ENCODE peak calls at places on chromosomes 5 and 9, in four cellular contexts. One of them, this sample, is unnamed.

GRCh38 chr5:172407241-172407691 is 47.1 kb downstream of the SH3PXD2B start:
- DNase-seq in lower lobe of right lung: no peak
- DNase-seq in GM10248: no peak
- DNase-seq in cardiac fibroblast: peak
- DNase-seq in this sample: peak

GRCh38 chr9:15491950-15492349 is 18.8 kb downstream of the PSIP1 start:
- DNase-seq in lower lobe of right lung: no peak
- DNase-seq in cardiac fibroblast: no peak
- DNase-seq in GM10248: no peak
- DNase-seq in this sample: no peak

GRCh38 chr9:98229620-98230019 is 25.8 kb downstream of the TBC1D2 start:
- DNase-seq in GM10248: no peak
- DNase-seq in lower lobe of right lung: no peak
- DNase-seq in cardiac fibroblast: no peak
- DNase-seq in this sample: peak

GRCh38 chr5:124906339-124907097 is 160.1 kb upstream of the ZNF608 start:
- DNase-seq in lower lobe of right lung: no peak
- DNase-seq in cardiac fibroblast: peak
- DNase-seq in GM10248: no peak
- DNase-seq in this sample: peak

GRCh38 chr9:14671327-14671840 is 21.8 kb downstream of the ZDHHC21 start:
- DNase-seq in cardiac fibroblast: no peak
- DNase-seq in lower lobe of right lung: no peak
- DNase-seq in GM10248: no peak
- DNase-seq in this sample: no peak

GRCh38 chr5:371811-372555 is 50.5 kb downstream of the AHRR start:
- DNase-seq in cardiac fibroblast: peak
- DNase-seq in GM10248: no peak
- DNase-seq in lower lobe of right lung: peak
- DNase-seq in this sample: no peak

GRCh38 chr5:170429014-170429413 is 39.8 kb upstream of the KCNMB1 start:
- DNase-seq in cardiac fibroblast: peak
- DNase-seq in lower lobe of right lung: no peak
- DNase-seq in GM10248: no peak
- DNase-seq in this sample: no peak

GRCh38 chr5:53423724-53424123 is 56.7 kb upstream of the FST start:
- DNase-seq in GM10248: no peak
- DNase-seq in cardiac fibroblast: no peak
- DNase-seq in lower lobe of right lung: no peak
- DNase-seq in this sample: no peak

GRCh38 chr5:160959804-160960203 is 107.8 kb upstream of the ATP10B start:
- DNase-seq in GM10248: no peak
- DNase-seq in cardiac fibroblast: peak
- DNase-seq in lower lobe of right lung: peak
- DNase-seq in this sample: no peak

GRCh38 chr5:15003511-15003920 is 131.9 kb upstream of the ANKH start:
- DNase-seq in cardiac fibroblast: peak
- DNase-seq in lower lobe of right lung: no peak
- DNase-seq in GM10248: peak
- DNase-seq in this sample: peak

GRCh38 chr5:57174850-57175525 is 1.1 kb downstream of the GPBP1 start:
- DNase-seq in GM10248: no peak
- DNase-seq in lower lobe of right lung: no peak
- DNase-seq in cardiac fibroblast: no peak
- DNase-seq in this sample: no peak

GRCh38 chr5:53041071-53041692 is 52.0 kb downstream of the ITGA2 start:
- DNase-seq in cardiac fibroblast: peak
- DNase-seq in lower lobe of right lung: no peak
- DNase-seq in GM10248: peak
- DNase-seq in this sample: no peak

GRCh38 chr5:133943475-133943817 is 25.0 kb downstream of the C5orf15 start:
- DNase-seq in GM10248: no peak
- DNase-seq in lower lobe of right lung: no peak
- DNase-seq in cardiac fibroblast: no peak
- DNase-seq in this sample: no peak

GRCh38 chr5:33788922-33789321 is 102.9 kb downstream of the ADAMTS12 start:
- DNase-seq in lower lobe of right lung: no peak
- DNase-seq in GM10248: no peak
- DNase-seq in cardiac fibroblast: peak
- DNase-seq in this sample: no peak

GRCh38 chr9:128027166-128027539 is 40.0 kb downstream of the NAIF1 start:
- DNase-seq in cardiac fibroblast: peak
- DNase-seq in GM10248: no peak
- DNase-seq in lower lobe of right lung: no peak
- DNase-seq in this sample: no peak

GRCh38 chr9:125513634-125514413 is 193.2 kb downstream of the MAPKAP1 start:
- DNase-seq in GM10248: peak
- DNase-seq in lower lobe of right lung: peak
- DNase-seq in cardiac fibroblast: peak
- DNase-seq in this sample: no peak

GRCh38 chr5:10485142-10485795 is 43.6 kb downstream of the ROPN1L start:
- DNase-seq in lower lobe of right lung: peak
- DNase-seq in cardiac fibroblast: peak
- DNase-seq in GM10248: no peak
- DNase-seq in this sample: peak

GRCh38 chr5:176364765-176365662 is at the start of gene ARL10:
- DNase-seq in cardiac fibroblast: no peak
- DNase-seq in lower lobe of right lung: peak
- DNase-seq in GM10248: peak
- DNase-seq in this sample: no peak

GRCh38 chr9:33698267-33698666 is 97.1 kb upstream of the PRSS3 start:
- DNase-seq in GM10248: no peak
- DNase-seq in lower lobe of right lung: no peak
- DNase-seq in cardiac fibroblast: no peak
- DNase-seq in this sample: no peak

GRCh38 chr9:82645591-82645990 is 417.4 kb downstream of the RASEF start:
- DNase-seq in cardiac fibroblast: no peak
- DNase-seq in GM10248: no peak
- DNase-seq in lower lobe of right lung: no peak
- DNase-seq in this sample: no peak

GRCh38 chr5:56019306-56020272 is 24.8 kb upstream of the IL6ST start:
- DNase-seq in lower lobe of right lung: no peak
- DNase-seq in GM10248: no peak
- DNase-seq in cardiac fibroblast: peak
- DNase-seq in this sample: no peak

GRCh38 chr5:140246378-140247122 is 56.4 kb downstream of the PFDN1 start:
- DNase-seq in GM10248: no peak
- DNase-seq in lower lobe of right lung: no peak
- DNase-seq in cardiac fibroblast: peak
- DNase-seq in this sample: peak

GRCh38 chr5:170626507-170627150 is 122.8 kb downstream of the KCNIP1 start:
- DNase-seq in cardiac fibroblast: no peak
- DNase-seq in lower lobe of right lung: no peak
- DNase-seq in GM10248: no peak
- DNase-seq in this sample: peak

GRCh38 chr5:36442352-36442751 is 140.7 kb upstream of the RANBP3L start:
- DNase-seq in lower lobe of right lung: no peak
- DNase-seq in GM10248: no peak
- DNase-seq in cardiac fibroblast: no peak
- DNase-seq in this sample: no peak

GRCh38 chr9:130998596-130999264 is 10.2 kb upstream of the LAMC3 start:
- DNase-seq in GM10248: no peak
- DNase-seq in cardiac fibroblast: no peak
- DNase-seq in lower lobe of right lung: peak
- DNase-seq in this sample: no peak

GRCh38 chr5:123119334-123119986 is 30.4 kb downstream of the PRDM6 start:
- DNase-seq in GM10248: no peak
- DNase-seq in cardiac fibroblast: peak
- DNase-seq in lower lobe of right lung: peak
- DNase-seq in this sample: no peak

GRCh38 chr9:38202335-38202938 is 133.4 kb upstream of the SHB start:
- DNase-seq in GM10248: no peak
- DNase-seq in cardiac fibroblast: no peak
- DNase-seq in lower lobe of right lung: no peak
- DNase-seq in this sample: no peak

GRCh38 chr9:73773896-73774295 is 622.2 kb downstream of the ANXA1 start:
- DNase-seq in GM10248: no peak
- DNase-seq in lower lobe of right lung: no peak
- DNase-seq in cardiac fibroblast: no peak
- DNase-seq in this sample: no peak

GRCh38 chr5:77305921-77306320 is 95.4 kb downstream of the PDE8B start:
- DNase-seq in lower lobe of right lung: no peak
- DNase-seq in cardiac fibroblast: no peak
- DNase-seq in GM10248: no peak
- DNase-seq in this sample: peak

GRCh38 chr5:146052780-146053179 is 52.6 kb downstream of the PLAC8L1 start:
- DNase-seq in cardiac fibroblast: no peak
- DNase-seq in GM10248: no peak
- DNase-seq in lower lobe of right lung: no peak
- DNase-seq in this sample: no peak
- TF ChIP-seq CTCF in cardiac fibroblast: peak
- TF ChIP-seq CTCF in GM10248: no peak
- TF ChIP-seq CTCF in lower lobe of right lung: no peak
- TF ChIP-seq CTCF in this sample: no peak

DNA sequence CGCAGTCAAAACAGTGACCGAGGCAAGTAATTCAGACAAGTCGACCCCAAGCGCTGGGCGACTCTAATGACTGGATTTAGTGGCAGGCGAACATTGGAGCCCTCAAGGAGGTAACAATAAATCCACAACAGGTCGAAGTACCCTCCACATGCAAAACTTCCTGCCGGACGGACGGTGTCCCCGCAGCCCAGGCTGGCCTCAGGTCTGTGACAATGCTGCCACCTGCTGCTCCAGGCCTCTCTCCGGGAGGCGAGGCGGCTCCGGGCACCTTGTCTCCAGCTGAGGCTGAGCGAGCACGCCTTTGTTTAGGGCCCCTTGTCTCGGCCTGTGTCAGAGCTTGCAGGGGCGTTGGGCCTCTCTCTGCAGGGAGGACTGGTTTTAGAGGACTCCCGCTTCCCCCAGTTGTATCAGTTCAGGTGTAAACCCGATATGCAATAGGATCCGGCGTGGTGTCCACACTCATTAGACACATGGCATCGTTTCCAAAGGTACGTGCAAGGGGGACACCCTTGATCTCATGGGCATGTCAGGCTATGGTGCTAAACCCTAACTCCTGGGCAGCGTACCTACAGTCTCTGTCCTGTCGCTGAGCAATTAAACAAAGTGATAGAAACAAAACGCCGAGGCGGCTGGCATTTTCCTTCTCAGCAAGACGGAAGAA is 628.0 kb upstream of the ADAMTS16 start:
- DNase-seq in lower lobe of right lung: peak
- DNase-seq in GM10248: no peak
- DNase-seq in cardiac fibroblast: peak
- DNase-seq in this sample: no peak
- TF ChIP-seq CTCF in lower lobe of right lung: peak
- TF ChIP-seq CTCF in GM10248: no peak
- TF ChIP-seq CTCF in cardiac fibroblast: peak
- TF ChIP-seq CTCF in this sample: no peak

GRCh38 chr9:133397370-133397769 is 20.4 kb downstream of the REXO4 start:
- DNase-seq in cardiac fibroblast: no peak
- DNase-seq in GM10248: no peak
- DNase-seq in lower lobe of right lung: no peak
- DNase-seq in this sample: no peak

GRCh38 chr9:133400292-133400691 is 17.5 kb downstream of the REXO4 start:
- DNase-seq in cardiac fibroblast: no peak
- DNase-seq in lower lobe of right lung: no peak
- DNase-seq in GM10248: no peak
- DNase-seq in this sample: no peak

GRCh38 chr9:133394687-133395271 is 18.6 kb downstream of the STKLD1 start:
- DNase-seq in lower lobe of right lung: no peak
- DNase-seq in cardiac fibroblast: no peak
- DNase-seq in GM10248: no peak
- DNase-seq in this sample: no peak

GRCh38 chr9:133397895-133398294 is 19.9 kb downstream of the REXO4 start:
- DNase-seq in lower lobe of right lung: no peak
- DNase-seq in cardiac fibroblast: no peak
- DNase-seq in GM10248: no peak
- DNase-seq in this sample: no peak

GRCh38 chr9:133396952-133397351 is 20.8 kb downstream of the STKLD1 start:
- DNase-seq in cardiac fibroblast: peak
- DNase-seq in GM10248: no peak
- DNase-seq in lower lobe of right lung: no peak
- DNase-seq in this sample: no peak
- TF ChIP-seq CTCF in cardiac fibroblast: peak
- TF ChIP-seq CTCF in GM10248: peak
- TF ChIP-seq CTCF in lower lobe of right lung: peak
- TF ChIP-seq CTCF in this sample: no peak

GRCh38 chr5:35166043-35166442 is 64.2 kb downstream of the PRLR start:
- DNase-seq in GM10248: no peak
- DNase-seq in cardiac fibroblast: peak
- DNase-seq in lower lobe of right lung: no peak
- DNase-seq in this sample: no peak
- TF ChIP-seq CTCF in GM10248: no peak
- TF ChIP-seq CTCF in cardiac fibroblast: peak
- TF ChIP-seq CTCF in lower lobe of right lung: no peak
- TF ChIP-seq CTCF in this sample: no peak

DNA sequence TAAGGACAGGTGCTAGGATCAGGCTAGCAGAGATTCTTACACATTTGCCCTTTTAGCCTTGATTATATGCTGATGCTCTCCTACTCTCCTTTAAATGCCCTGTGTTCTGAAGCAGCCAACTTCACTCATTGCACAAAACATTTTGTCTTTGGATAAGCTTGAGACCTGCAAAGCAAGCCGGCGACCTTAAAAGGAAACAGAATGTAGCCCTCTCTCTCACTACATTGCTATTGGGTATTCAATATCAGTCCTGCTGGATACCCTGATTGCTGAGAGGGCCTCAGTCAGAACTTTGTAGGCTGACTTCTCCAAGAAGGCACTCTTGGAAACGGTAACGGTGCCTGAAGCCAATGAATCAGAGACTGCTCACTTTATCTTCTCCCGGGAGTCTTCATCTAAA is 528.9 kb downstream of the DTWD2 start:
- DNase-seq in lower lobe of right lung: no peak
- DNase-seq in GM10248: no peak
- DNase-seq in cardiac fibroblast: no peak
- DNase-seq in this sample: no peak
- TF ChIP-seq CTCF in lower lobe of right lung: no peak
- TF ChIP-seq CTCF in GM10248: no peak
- TF ChIP-seq CTCF in cardiac fibroblast: no peak
- TF ChIP-seq CTCF in this sample: no peak